ENCODE peak calls at places on chromosomes 13 and 19, in four cellular contexts. I, R, F and J are unnamed samples.

GRCh38 chr19:629961-630714 is 3.2 kb downstream of the POLRMT start:
- DNase-seq in I (no peak), R (no peak), F (no peak), J (no peak)

GRCh38 chr19:15562861-15563260 is 52.2 kb upstream of the CYP4F8 start:
- DNase-seq in I (no peak), R (no peak), F (no peak), J (no peak)

GRCh38 chr19:4196587-4197148 is 14.2 kb downstream of the ANKRD24 start:
- DNase-seq in I (peak; percentile 24), R (peak; percentile 56), F (no peak), J (no peak)

GRCh38 chr19:10751109-10751972 is 33.5 kb downstream of the DNM2 start:
- DNase-seq in I (no peak), R (peak; percentile 39), F (peak; percentile 23), J (no peak)

GRCh38 chr19:39084732-39085080 is 538 bp downstream of the ACP7 start:
- DNase-seq in I (no peak), R (no peak), F (no peak), J (no peak)

GRCh38 chr19:7595466-7596133 is at the start of gene CAMSAP3:
- DNase-seq in I (peak; percentile 69), R (peak; percentile 89), F (no peak), J (peak; percentile 90)

GRCh38 chr19:42250666-42251531 is 4.0 kb downstream of the ERF start:
- DNase-seq in I (no peak), R (no peak), F (no peak), J (no peak)

GRCh38 chr19:56111601-56112312 is 9.3 kb downstream of the ZNF787 start:
- DNase-seq in I (no peak), R (peak; percentile 53), F (no peak), J (no peak)

GRCh38 chr19:46073268-46073922 is 32.6 kb upstream of the IGFL4 start:
- DNase-seq in I (no peak), R (no peak), F (no peak), J (no peak)

GRCh38 chr13:32669030-32669646 is 82.9 kb downstream of the PDS5B start:
- DNase-seq in I (peak; percentile 30), R (peak; percentile 84), F (peak; percentile 72), J (no peak)